ENCODE peak calls at places on chromosomes 7 and 10, in eight cellular contexts. R is C1 segment of cervical spinal cord; O is activated naive CD8-positive, alpha-beta T cell treated with anti-CD3 and anti-CD28 coated beads for 36 hours; M is NCI-H748 treated with DMSO at 0.1 percent for 48 hours; P is colonic mucosa; X is stimulated activated CD8-positive, alpha-beta memory T cell treated with anti-CD3 and anti-CD28 coated beads, Interleukin-7, amount 100 ng/mL, for 48 hours; A is NCI-H1105; N is SW480. T is an unnamed sample.

GRCh38 chr7:101950450-101951119 is 133.2 kb downstream of the CUX1 start:
- DNase-seq in P (no peak), O (no peak), R (no peak), M (no peak), N (peak), X (no peak), A (no peak), T (peak)

GRCh38 chr7:100021297-100021696 is 5.9 kb downstream of the ZKSCAN1 start:
- DNase-seq in P (no peak), M (no peak), R (no peak), O (no peak), N (no peak), A (no peak), X (no peak), T (no peak)

GRCh38 chr7:100946766-100947365 is 2.5 kb upstream of the MUC3A start:
- DNase-seq in O (no peak), R (no peak), M (no peak), P (no peak), A (no peak), X (no peak), N (no peak), T (no peak)

GRCh38 chr7:27901028-27901760 is 161.2 kb downstream of the TAX1BP1 start:
- DNase-seq in M (no peak), A (no peak), O (no peak), X (no peak), R (no peak), P (no peak), N (no peak), T (peak)

GRCh38 chr7:17485368-17485767 is 186.9 kb downstream of the AHR start:
- DNase-seq in A (no peak), M (peak), R (no peak), P (no peak), O (no peak), N (no peak), X (no peak), T (no peak)

GRCh38 chr7:114818501-114818900 is 103.4 kb upstream of the MDFIC start:
- DNase-seq in X (no peak), P (no peak), N (no peak), R (no peak), A (no peak), M (no peak), O (no peak), T (peak)

GRCh38 chr7:33500590-33500989 is 371.2 kb downstream of the BBS9 start:
- DNase-seq in N (no peak), O (no peak), A (no peak), R (no peak), M (no peak), X (no peak), P (no peak), T (no peak)

GRCh38 chr10:58322072-58322834 is 12.6 kb upstream of the UBE2D1 start:
- DNase-seq in R (no peak), O (peak), N (no peak), A (no peak), P (peak), X (no peak), M (no peak), T (peak)

GRCh38 chr10:1360581-1361164 is 304.5 kb downstream of the WDR37 start:
- DNase-seq in X (no peak), M (no peak), O (no peak), N (no peak), A (no peak), R (no peak), P (no peak), T (no peak)

GRCh38 chr7:19915596-19915995 is 142.2 kb upstream of the TMEM196 start:
- DNase-seq in O (no peak), A (no peak), N (no peak), M (no peak), P (no peak), R (no peak), X (no peak), T (no peak)

GRCh38 chr10:42952358-42952757 is 124.5 kb upstream of the RET start:
- DNase-seq in R (no peak), X (no peak), O (no peak), M (peak), A (no peak), P (peak), N (peak), T (peak)

GRCh38 chr7:6395898-6396582 is 51.7 kb downstream of the DAGLB start:
- DNase-seq in N (no peak), X (no peak), A (no peak), M (no peak), O (no peak), P (no peak), R (peak), T (no peak)

GRCh38 chr10:80491251-80492102 is 37.4 kb downstream of the TSPAN14 start:
- DNase-seq in A (no peak), M (no peak), N (no peak), R (no peak), O (no peak), P (no peak), X (no peak), T (no peak)

GRCh38 chr7:155209920-155210319 is 87.8 kb upstream of the INSIG1 start:
- DNase-seq in N (no peak), X (no peak), O (no peak), A (no peak), M (no peak), P (no peak), R (no peak), T (no peak)

GRCh38 chr10:105506258-105506657 is 865.2 kb downstream of the SORCS3 start:
- DNase-seq in M (no peak), R (no peak), P (no peak), X (no peak), N (no peak), A (no peak), O (no peak), T (no peak)

GRCh38 chr7:127838816-127839415 is 186.9 kb downstream of the SND1 start:
- DNase-seq in M (no peak), X (no peak), R (no peak), P (no peak), A (no peak), O (no peak), N (no peak), T (no peak)

GRCh38 chr7:70545214-70545613 is 586.7 kb upstream of the GALNT17 start:
- DNase-seq in N (no peak), R (no peak), A (no peak), M (no peak), X (no peak), P (no peak), O (no peak), T (no peak)

T was measured in M059J.